ENCODE peak calls at places on chromosomes 11 and 22, in five cellular contexts. Z is effector CD4-positive, alpha-beta T cell; Q is myocyte; Y is body of pancreas; P is NCI-H524. K is an unnamed sample.

GRCh38 chr11:77406396-77406795 is 67.5 kb downstream of the PAK1 start:
- DNase-seq in Z (no peak), Q (no peak), Y (no peak), P (no peak), K (peak)

GRCh38 chr11:36073411-36074203 is 129.7 kb downstream of the LDLRAD3 start:
- DNase-seq in Z (no peak), Q (peak), Y (peak), P (peak), K (no peak)

GRCh38 chr11:705646-706438 is at the start of gene EPS8L2:
- DNase-seq in Z (no peak), Q (no peak), Y (peak), P (no peak), K (peak)

GRCh38 chr11:121240650-121241299 is 51.8 kb upstream of the SC5D start:
- DNase-seq in Z (no peak), Q (peak), Y (no peak), P (peak), K (no peak)

GRCh38 chr11:82867495-82868082 is 32.6 kb downstream of the PRCP start:
- DNase-seq in Z (peak), Q (peak), Y (peak), P (peak), K (peak)

GRCh38 chr11:112241486-112241885 is 15.3 kb downstream of the PTS start:
- DNase-seq in Z (no peak), Q (peak), Y (peak), P (no peak), K (no peak)

GRCh38 chr22:31850135-31850534 is 94.2 kb upstream of the YWHAH start:
- DNase-seq in Z (no peak), Q (no peak), Y (no peak), P (no peak), K (no peak)

GRCh38 chr11:69463181-69463891 is 18.1 kb upstream of the LINC01488 start:
- DNase-seq in Z (no peak), Q (peak), Y (peak), P (peak), K (no peak)

GRCh38 chr11:65491614-65492386 is 7.0 kb upstream of the MALAT1 start:
- DNase-seq in Z (no peak), Q (peak), Y (peak), P (peak), K (peak)

GRCh38 chr11:19890308-19890707 is 177.7 kb downstream of the NAV2 start:
- DNase-seq in Z (no peak), Q (peak), Y (no peak), P (no peak), K (no peak)

GRCh38 chr22:19872779-19873137 is 18.1 kb upstream of the GNB1L start:
- DNase-seq in Z (no peak), Q (no peak), Y (peak), P (no peak), K (peak)

GRCh38 chr22:46763051-46763705 is 728 bp downstream of the TBC1D22A start:
- DNase-seq in Z (no peak), Q (no peak), Y (no peak), P (peak), K (no peak)

GRCh38 chr11:128544625-128545024 is 42.7 kb downstream of the ETS1 start:
- DNase-seq in Z (no peak), Q (peak), Y (no peak), P (no peak), K (peak)

GRCh38 chr22:38317995-38318715 is 922 bp upstream of the CSNK1E start:
- DNase-seq in Z (no peak), Q (peak), Y (peak), P (no peak), K (peak)

GRCh38 chr11:105960252-105961245 is 61.5 kb downstream of the MSANTD4 start:
- DNase-seq in Z (no peak), Q (peak), Y (no peak), P (peak), K (no peak)

GRCh38 chr11:15288801-15289342 is 174.1 kb downstream of the INSC start:
- DNase-seq in Z (no peak), Q (no peak), Y (no peak), P (no peak), K (no peak)

GRCh38 chr11:122337241-122338176 is 221.5 kb upstream of the BLID start:
- DNase-seq in Z (no peak), Q (no peak), Y (no peak), P (no peak), K (no peak)

GRCh38 chr11:2853997-2854560 is 31.5 kb downstream of the CDKN1C start:
- DNase-seq in Z (no peak), Q (no peak), Y (no peak), P (no peak), K (no peak)

GRCh38 chr22:38927033-38927789 is 30.2 kb upstream of the APOBEC3A start:
- DNase-seq in Z (peak), Q (peak), Y (peak), P (peak), K (peak)

GRCh38 chr11:76978818-76979217 is 55.4 kb upstream of the B3GNT6 start:
- DNase-seq in Z (no peak), Q (no peak), Y (no peak), P (no peak), K (peak)

GRCh38 chr11:33774356-33775063 is at the start of gene FBXO3:
- DNase-seq in Z (peak), Q (peak), Y (peak), P (peak), K (peak)

GRCh38 chr11:117583063-117583801 is 213.8 kb downstream of the DSCAML1 start:
- DNase-seq in Z (no peak), Q (peak), Y (no peak), P (no peak), K (peak)

GRCh38 chr11:107825875-107826274 is 32.7 kb downstream of the SLC35F2 start:
- DNase-seq in Z (no peak), Q (no peak), Y (no peak), P (no peak), K (no peak)

GRCh38 chr11:76798202-76798581 is 15.0 kb downstream of the TSKU start:
- DNase-seq in Z (no peak), Q (no peak), Y (no peak), P (no peak), K (no peak)